ENCODE peak calls at places on chromosomes 12 and 14, in six cellular contexts. One of them, this sample, is unnamed.

GRCh38 chr12:111664510-111664909 is 21.2 kb downstream of the BRAP start:
- DNase-seq in HepG2: no peak
- DNase-seq in H1: no peak
- DNase-seq in GM12878: no peak
- DNase-seq in SK-N-SH: no peak
- DNase-seq in K562: no peak
- DNase-seq in this sample: no peak

GRCh38 chr12:49806877-49807276 is 21.3 kb downstream of the NCKAP5L start:
- DNase-seq in HepG2: no peak
- DNase-seq in H1: no peak
- DNase-seq in GM12878: no peak
- DNase-seq in SK-N-SH: peak
- DNase-seq in K562: no peak
- DNase-seq in this sample: no peak

GRCh38 chr14:22084393-22085281 is 411.0 kb upstream of the OR4E1 start:
- DNase-seq in HepG2: peak
- DNase-seq in H1: no peak
- DNase-seq in GM12878: peak
- DNase-seq in SK-N-SH: peak
- DNase-seq in K562: peak
- DNase-seq in this sample: no peak

GRCh38 chr12:15811192-15812127 is 22.3 kb upstream of the EPS8 start:
- DNase-seq in HepG2: no peak
- DNase-seq in H1: no peak
- DNase-seq in GM12878: no peak
- DNase-seq in SK-N-SH: no peak
- DNase-seq in K562: no peak
- DNase-seq in this sample: no peak

GRCh38 chr14:28142400-28143015 is 624.1 kb upstream of the FOXG1 start:
- DNase-seq in HepG2: no peak
- DNase-seq in H1: no peak
- DNase-seq in GM12878: no peak
- DNase-seq in SK-N-SH: peak
- DNase-seq in K562: no peak
- DNase-seq in this sample: no peak

GRCh38 chr14:100299238-100299560 is 7.0 kb downstream of the SLC25A29 start:
- DNase-seq in HepG2: no peak
- DNase-seq in H1: no peak
- DNase-seq in GM12878: no peak
- DNase-seq in SK-N-SH: no peak
- DNase-seq in K562: no peak
- DNase-seq in this sample: no peak

GRCh38 chr14:102418169-102418852 is 55.6 kb downstream of the TECPR2 start:
- DNase-seq in HepG2: no peak
- DNase-seq in H1: no peak
- DNase-seq in GM12878: no peak
- DNase-seq in SK-N-SH: no peak
- DNase-seq in K562: no peak
- DNase-seq in this sample: no peak

GRCh38 chr14:68938515-68939423 is 40.3 kb downstream of the ACTN1 start:
- DNase-seq in HepG2: peak
- DNase-seq in H1: no peak
- DNase-seq in GM12878: no peak
- DNase-seq in SK-N-SH: peak
- DNase-seq in K562: no peak
- DNase-seq in this sample: no peak

GRCh38 chr14:98182385-98183055 is 1089.5 kb downstream of the BCL11B start:
- DNase-seq in HepG2: no peak
- DNase-seq in H1: no peak
- DNase-seq in GM12878: no peak
- DNase-seq in SK-N-SH: no peak
- DNase-seq in K562: no peak
- DNase-seq in this sample: no peak

GRCh38 chr12:84676787-84677186 is 235.8 kb downstream of the SLC6A15 start:
- DNase-seq in HepG2: no peak
- DNase-seq in H1: no peak
- DNase-seq in GM12878: no peak
- DNase-seq in SK-N-SH: no peak
- DNase-seq in K562: no peak
- DNase-seq in this sample: no peak

GRCh38 chr12:104494137-104494815 is 37.5 kb downstream of the CHST11 start:
- DNase-seq in HepG2: no peak
- DNase-seq in H1: no peak
- DNase-seq in GM12878: peak
- DNase-seq in SK-N-SH: no peak
- DNase-seq in K562: peak
- DNase-seq in this sample: no peak

GRCh38 chr14:86357119-86357518 is 827.2 kb downstream of the FLRT2 start:
- DNase-seq in HepG2: no peak
- DNase-seq in H1: no peak
- DNase-seq in GM12878: no peak
- DNase-seq in SK-N-SH: no peak
- DNase-seq in K562: no peak
- DNase-seq in this sample: no peak

GRCh38 chr12:65754744-65755595 is 69.3 kb upstream of the HMGA2 start:
- DNase-seq in HepG2: no peak
- DNase-seq in H1: no peak
- DNase-seq in GM12878: no peak
- DNase-seq in SK-N-SH: no peak
- DNase-seq in K562: no peak
- DNase-seq in this sample: no peak

GRCh38 chr14:22478670-22479069 is 110.4 kb downstream of the DAD1 start:
- DNase-seq in HepG2: no peak
- DNase-seq in H1: no peak
- DNase-seq in GM12878: no peak
- DNase-seq in SK-N-SH: no peak
- DNase-seq in K562: no peak
- DNase-seq in this sample: no peak

GRCh38 chr14:101927859-101928258 is 36.5 kb upstream of the DYNC1H1 start:
- DNase-seq in HepG2: no peak
- DNase-seq in H1: no peak
- DNase-seq in GM12878: no peak
- DNase-seq in SK-N-SH: peak
- DNase-seq in K562: peak
- DNase-seq in this sample: peak

GRCh38 chr12:6792522-6793201 is 3.3 kb downstream of the CD4 start:
- DNase-seq in HepG2: peak
- DNase-seq in H1: no peak
- DNase-seq in GM12878: no peak
- DNase-seq in SK-N-SH: no peak
- DNase-seq in K562: no peak
- DNase-seq in this sample: peak

GRCh38 chr12:111748195-111748803 is 18.4 kb upstream of the ALDH2 start:
- DNase-seq in HepG2: no peak
- DNase-seq in H1: no peak
- DNase-seq in GM12878: no peak
- DNase-seq in SK-N-SH: peak
- DNase-seq in K562: no peak
- DNase-seq in this sample: no peak

GRCh38 chr12:27845187-27845586 is 65.2 kb upstream of the MANSC4 start:
- DNase-seq in HepG2: no peak
- DNase-seq in H1: no peak
- DNase-seq in GM12878: no peak
- DNase-seq in SK-N-SH: no peak
- DNase-seq in K562: no peak
- DNase-seq in this sample: no peak

GRCh38 chr12:111823891-111824290 is 18.1 kb upstream of the MAPKAPK5 start:
- DNase-seq in HepG2: peak
- DNase-seq in H1: no peak
- DNase-seq in GM12878: no peak
- DNase-seq in SK-N-SH: no peak
- DNase-seq in K562: no peak
- DNase-seq in this sample: no peak

GRCh38 chr14:53055003-53055402 is 98.1 kb downstream of the DDHD1 start:
- DNase-seq in HepG2: peak
- DNase-seq in H1: no peak
- DNase-seq in GM12878: peak
- DNase-seq in SK-N-SH: peak
- DNase-seq in K562: peak
- DNase-seq in this sample: no peak

GRCh38 chr12:53065975-53066593 is 13.1 kb downstream of the SPRYD3 start:
- DNase-seq in HepG2: peak
- DNase-seq in H1: peak
- DNase-seq in GM12878: no peak
- DNase-seq in SK-N-SH: peak
- DNase-seq in K562: peak
- DNase-seq in this sample: peak

GRCh38 chr12:63149884-63150254 is 1.1 kb downstream of the AVPR1A start:
- DNase-seq in HepG2: no peak
- DNase-seq in H1: no peak
- DNase-seq in GM12878: no peak
- DNase-seq in SK-N-SH: peak
- DNase-seq in K562: no peak
- DNase-seq in this sample: no peak

GRCh38 chr12:63151061-63151897 is at the start of gene AVPR1A:
- DNase-seq in HepG2: no peak
- DNase-seq in H1: peak
- DNase-seq in GM12878: no peak
- DNase-seq in SK-N-SH: peak
- DNase-seq in K562: no peak
- DNase-seq in this sample: no peak

GRCh38 chr12:63154560-63154959 is 3.6 kb upstream of the AVPR1A start:
- DNase-seq in HepG2: no peak
- DNase-seq in H1: no peak
- DNase-seq in GM12878: no peak
- DNase-seq in SK-N-SH: no peak
- DNase-seq in K562: no peak
- DNase-seq in this sample: no peak

GRCh38 chr12:63150255-63151060 is 543 bp downstream of the AVPR1A start:
- DNase-seq in HepG2: no peak
- DNase-seq in H1: peak
- DNase-seq in GM12878: no peak
- DNase-seq in SK-N-SH: peak
- DNase-seq in K562: no peak
- DNase-seq in this sample: no peak

GRCh38 chr12:63151898-63152700 is 1.1 kb upstream of the AVPR1A start:
- DNase-seq in HepG2: peak
- DNase-seq in H1: no peak
- DNase-seq in GM12878: no peak
- DNase-seq in SK-N-SH: peak
- DNase-seq in K562: peak
- DNase-seq in this sample: peak
- TF ChIP-seq GABPA in HepG2: no peak
- TF ChIP-seq GABPA in H1: no peak
- TF ChIP-seq GABPA in GM12878: no peak
- TF ChIP-seq GABPA in SK-N-SH: no peak
- TF ChIP-seq GABPA in K562: no peak
- TF ChIP-seq GABPA in this sample: no peak

GRCh38 chr14:79822034-79822433 is 389.3 kb downstream of the DIO2 start:
- DNase-seq in HepG2: no peak
- DNase-seq in H1: no peak
- DNase-seq in GM12878: no peak
- DNase-seq in SK-N-SH: no peak
- DNase-seq in K562: no peak
- DNase-seq in this sample: no peak

GRCh38 chr14:79825046-79825521 is 386.2 kb downstream of the DIO2 start:
- DNase-seq in HepG2: no peak
- DNase-seq in H1: no peak
- DNase-seq in GM12878: no peak
- DNase-seq in SK-N-SH: no peak
- DNase-seq in K562: no peak
- DNase-seq in this sample: no peak

GRCh38 chr14:79820866-79821535 is 390.3 kb downstream of the DIO2 start:
- DNase-seq in HepG2: no peak
- DNase-seq in H1: no peak
- DNase-seq in GM12878: no peak
- DNase-seq in SK-N-SH: peak
- DNase-seq in K562: no peak
- DNase-seq in this sample: no peak
- TF ChIP-seq GABPA in HepG2: no peak
- TF ChIP-seq GABPA in H1: no peak
- TF ChIP-seq GABPA in GM12878: no peak
- TF ChIP-seq GABPA in SK-N-SH: no peak
- TF ChIP-seq GABPA in K562: no peak
- TF ChIP-seq GABPA in this sample: no peak

DNA sequence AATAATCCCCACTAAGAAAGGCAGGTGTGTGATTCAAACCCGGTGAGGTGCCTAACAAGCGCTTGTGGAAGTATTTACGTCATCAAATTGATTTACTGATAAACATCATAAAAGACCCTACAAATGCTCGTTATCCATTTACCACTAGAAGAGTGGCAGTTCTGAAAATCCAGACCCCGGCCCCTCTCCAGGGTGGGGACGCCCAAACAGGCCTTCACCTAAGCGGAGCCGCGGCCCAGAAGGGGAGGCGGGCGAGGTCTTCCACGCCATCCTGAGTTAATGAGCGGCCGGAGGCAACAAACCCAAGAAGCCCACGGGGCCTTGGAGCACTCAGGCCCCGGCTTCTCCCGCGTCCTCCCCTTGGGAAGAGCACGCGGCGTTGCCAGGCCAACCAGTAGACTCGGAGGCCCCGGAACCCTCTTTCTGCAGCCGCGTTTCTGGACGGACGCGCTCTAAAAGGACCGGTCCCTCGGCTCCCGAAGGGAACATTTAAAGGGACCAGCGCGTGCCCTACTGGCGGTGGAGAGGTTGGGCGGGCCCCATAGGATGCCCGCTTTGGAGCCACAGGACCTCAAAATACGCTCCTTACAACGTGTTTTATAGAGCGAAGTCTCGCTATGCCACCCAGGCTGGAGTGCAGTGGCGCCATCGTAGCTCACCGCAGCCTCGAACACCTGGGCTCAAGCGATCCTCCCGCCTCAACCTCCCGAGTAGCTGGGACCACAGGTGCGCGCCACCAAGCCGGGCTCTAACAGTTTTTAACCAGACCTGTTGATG is 3.5 kb downstream of the PTPN21 start:
- DNase-seq in HepG2: no peak
- DNase-seq in H1: peak
- DNase-seq in GM12878: no peak
- DNase-seq in SK-N-SH: peak
- DNase-seq in K562: peak
- DNase-seq in this sample: no peak
- TF ChIP-seq GABPA in HepG2: no peak
- TF ChIP-seq GABPA in H1: peak
- TF ChIP-seq GABPA in GM12878: no peak
- TF ChIP-seq GABPA in SK-N-SH: peak
- TF ChIP-seq GABPA in K562: peak
- TF ChIP-seq GABPA in this sample: peak

GRCh38 chr14:72679106-72679505 is 214.8 kb downstream of the DPF3 start:
- DNase-seq in HepG2: no peak
- DNase-seq in H1: no peak
- DNase-seq in GM12878: no peak
- DNase-seq in SK-N-SH: peak
- DNase-seq in K562: no peak
- DNase-seq in this sample: no peak

GRCh38 chr14:72677664-72678063 is 216.2 kb downstream of the DPF3 start:
- DNase-seq in HepG2: no peak
- DNase-seq in H1: no peak
- DNase-seq in GM12878: no peak
- DNase-seq in SK-N-SH: no peak
- DNase-seq in K562: no peak
- DNase-seq in this sample: no peak

GRCh38 chr14:72680853-72681640 is 212.9 kb downstream of the DPF3 start:
- DNase-seq in HepG2: no peak
- DNase-seq in H1: no peak
- DNase-seq in GM12878: no peak
- DNase-seq in SK-N-SH: no peak
- DNase-seq in K562: no peak
- DNase-seq in this sample: no peak

GRCh38 chr14:72678360-72678759 is 215.5 kb downstream of the DPF3 start:
- DNase-seq in HepG2: no peak
- DNase-seq in H1: no peak
- DNase-seq in GM12878: no peak
- DNase-seq in SK-N-SH: no peak
- DNase-seq in K562: no peak
- DNase-seq in this sample: no peak

GRCh38 chr14:72679591-72680151 is 214.2 kb downstream of the DPF3 start:
- DNase-seq in HepG2: no peak
- DNase-seq in H1: no peak
- DNase-seq in GM12878: no peak
- DNase-seq in SK-N-SH: peak
- DNase-seq in K562: no peak
- DNase-seq in this sample: no peak
- TF ChIP-seq GABPA in HepG2: no peak
- TF ChIP-seq GABPA in H1: no peak
- TF ChIP-seq GABPA in GM12878: no peak
- TF ChIP-seq GABPA in SK-N-SH: no peak
- TF ChIP-seq GABPA in K562: no peak
- TF ChIP-seq GABPA in this sample: no peak